ENCODE peak calls at places on chromosome 14, in eight cellular contexts. Y, H, A, F, I, M, Z and Q are unnamed samples.

GRCh38 chr14:91098591-91098990 is 15.3 kb upstream of the DGLUCY start:
- DNase-seq in Z (no peak), M (no peak), F (no peak), I (no peak), H (no peak), A (no peak), Y (no peak), Q (no peak)

GRCh38 chr14:99806040-99806439 is 12.8 kb downstream of the EML1 start:
- DNase-seq in M (no peak), Z (no peak), I (no peak), H (no peak), Y (no peak), F (no peak), A (no peak), Q (no peak)

GRCh38 chr14:58167057-58167456 is 15.0 kb upstream of the ARMH4 start:
- DNase-seq in A (no peak), H (no peak), Y (no peak), I (no peak), F (no peak), Z (no peak), M (no peak), Q (no peak)

GRCh38 chr14:68424443-68425172 is 368.3 kb downstream of the ZFP36L1 start:
- DNase-seq in I (no peak), Y (no peak), M (no peak), H (no peak), F (no peak), Z (peak; percentile 32), A (no peak), Q (no peak)

GRCh38 chr14:81594012-81594411 is 60.4 kb upstream of the SEL1L start:
- DNase-seq in A (no peak), I (no peak), Z (no peak), F (no peak), M (no peak), Y (no peak), H (peak; percentile 65), Q (no peak)

GRCh38 chr14:31933716-31934115 is 143.4 kb upstream of the ARHGAP5 start:
- DNase-seq in Z (peak; percentile 60), Y (no peak), M (no peak), A (no peak), H (no peak), F (no peak), I (no peak), Q (peak; percentile 76)

GRCh38 chr14:89399594-89400068 is 17.4 kb downstream of the FOXN3 start:
- DNase-seq in F (no peak), M (no peak), Y (no peak), Z (peak; percentile 97), H (peak; percentile 51), I (no peak), A (no peak), Q (peak; percentile 43)

GRCh38 chr14:59123975-59124374 is 64.5 kb upstream of the DAAM1 start:
- DNase-seq in Z (peak; percentile 12), Y (no peak), A (no peak), M (no peak), I (no peak), H (no peak), F (no peak), Q (no peak)

GRCh38 chr14:76257842-76258397 is 106.2 kb downstream of the GPATCH2L start:
- DNase-seq in M (no peak), Z (peak; percentile 24), I (no peak), F (no peak), A (no peak), Y (no peak), H (no peak), Q (no peak)

GRCh38 chr14:74211945-74212580 is 27.2 kb upstream of the VSX2 start:
- DNase-seq in I (no peak), H (no peak), Y (no peak), F (no peak), A (no peak), Z (no peak), M (no peak), Q (no peak)

GRCh38 chr14:88310021-88310420 is 13.0 kb downstream of the KCNK10 start:
- DNase-seq in I (no peak), Z (no peak), A (no peak), M (no peak), Y (no peak), H (no peak), F (no peak), Q (no peak)

GRCh38 chr14:89000007-89000942 is 175.8 kb downstream of the TTC8 start:
- DNase-seq in I (peak; percentile 71), M (no peak), F (no peak), Y (no peak), Z (peak; percentile 48), H (no peak), A (no peak), Q (peak; percentile 57)

GRCh38 chr14:39740454-39740853 is 308.2 kb upstream of the FBXO33 start:
- DNase-seq in M (no peak), I (no peak), H (no peak), A (no peak), Y (no peak), Z (no peak), F (no peak), Q (no peak)

GRCh38 chr14:31682768-31683167 is 121.6 kb downstream of the NUBPL start:
- DNase-seq in Y (no peak), F (no peak), M (no peak), I (peak; percentile 58), H (no peak), Z (no peak), A (no peak), Q (no peak)

GRCh38 chr14:105087308-105087962 is 22.2 kb upstream of the GPR132 start:
- DNase-seq in M (no peak), I (no peak), Y (no peak), H (peak; percentile 80), A (peak; percentile 46), F (no peak), Z (peak; percentile 63), Q (no peak)

GRCh38 chr14:75147423-75148071 is 20.7 kb upstream of the NEK9 start:
- DNase-seq in I (peak; percentile 79), A (no peak), Z (peak; percentile 81), Y (no peak), F (no peak), H (peak; percentile 92), M (no peak), Q (peak; percentile 66)

DNA sequence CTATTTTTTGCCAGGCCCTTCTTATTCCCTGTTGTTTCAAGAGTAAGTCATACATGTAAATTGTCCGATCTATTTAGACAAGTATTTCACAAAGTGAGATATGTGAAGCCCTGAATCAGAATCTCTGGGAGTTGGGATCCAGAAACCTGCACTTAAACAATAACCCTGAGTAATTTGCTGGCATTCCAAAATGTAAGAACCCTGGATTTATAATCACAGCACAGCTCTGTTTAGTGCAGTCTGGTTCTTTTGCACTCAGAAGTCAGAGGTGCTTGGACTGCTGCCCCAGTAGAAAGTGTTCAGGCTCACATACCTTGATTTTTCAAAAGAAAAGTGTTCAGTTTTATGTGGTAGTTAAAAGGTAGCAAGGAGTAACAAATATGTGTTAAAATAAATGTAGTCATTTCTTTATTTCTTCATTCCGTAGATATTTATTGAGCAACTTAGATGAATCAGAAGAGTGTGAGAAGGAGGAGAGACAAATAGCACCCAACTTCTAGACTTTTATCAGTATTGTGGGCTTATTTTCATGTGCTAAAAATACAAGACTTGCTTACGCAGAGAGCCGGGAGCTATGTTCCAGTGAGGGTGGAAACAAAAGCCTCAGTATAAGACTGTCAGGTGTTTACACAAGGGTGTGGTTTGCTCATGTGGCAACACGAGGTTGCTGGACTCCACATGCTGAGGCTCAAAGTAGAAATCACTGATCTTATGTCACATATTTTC is 70.1 kb downstream of the SYNE2 start:
- DNase-seq in Z (no peak), H (no peak), Y (no peak), I (no peak), M (no peak), F (no peak), A (no peak), Q (no peak)
- TF ChIP-seq POLR2AphosphoS5 in Z (no peak), H (no peak), Y (peak; percentile 79), I (no peak), M (no peak), F (no peak), A (no peak), Q (no peak)

DNA sequence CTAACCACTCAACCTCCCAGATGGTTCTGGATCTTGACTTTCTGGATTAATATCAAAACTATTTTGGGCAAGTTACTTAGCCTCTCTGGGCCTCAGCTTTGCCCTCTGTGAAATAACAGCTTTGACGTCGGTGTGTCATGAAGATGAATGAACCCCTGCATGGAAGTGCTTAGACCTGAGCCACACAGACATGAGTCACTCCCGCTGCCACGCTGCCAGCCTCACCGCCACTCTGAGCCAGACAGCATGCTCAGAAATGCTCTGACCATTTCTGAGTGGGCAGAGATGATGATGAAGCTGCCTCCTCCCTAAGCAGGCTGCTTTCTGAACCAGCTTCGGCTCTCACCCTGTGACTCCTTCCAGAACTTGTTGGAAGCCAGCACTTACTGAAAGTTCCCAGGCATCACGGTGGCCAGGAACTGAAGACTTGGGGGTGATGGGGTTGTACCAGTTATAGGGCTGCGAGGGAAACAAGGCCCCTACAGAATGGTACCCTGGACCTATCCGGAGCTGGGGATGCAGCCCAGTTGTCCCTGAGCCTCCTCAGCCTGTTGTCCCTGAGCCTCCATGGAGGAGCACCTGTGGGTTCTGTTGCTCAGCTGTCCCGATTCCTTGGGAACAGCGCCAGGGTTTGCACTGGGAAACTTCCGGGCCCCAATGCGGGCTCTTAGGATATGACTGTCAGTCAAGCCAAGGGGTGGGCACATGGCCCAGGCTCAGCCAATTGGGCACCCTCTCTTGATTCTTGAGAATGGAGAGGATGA is 2.0 kb upstream of the CCDC197 start:
- DNase-seq in Z (peak; percentile 67), I (no peak), M (no peak), A (no peak), Y (no peak), H (peak; percentile 92), F (no peak), Q (no peak)
- TF ChIP-seq POLR2AphosphoS5 in Z (no peak), I (no peak), M (no peak), A (no peak), Y (no peak), H (peak; percentile 77), F (no peak), Q (no peak)

GRCh38 chr14:95529242-95529641 is 5.6 kb upstream of the GLRX5 start:
- DNase-seq in A (no peak), M (no peak), I (no peak), F (no peak), Z (no peak), Y (no peak), H (no peak), Q (no peak)

GRCh38 chr14:95533391-95533821 is 1.4 kb upstream of the GLRX5 start:
- DNase-seq in H (no peak), A (no peak), Y (no peak), F (no peak), I (peak; percentile 60), Z (peak; percentile 21), M (no peak), Q (peak; percentile 67)

GRCh38 chr14:95530461-95531170 is 4.2 kb upstream of the GLRX5 start:
- DNase-seq in Y (no peak), A (no peak), M (no peak), F (no peak), Z (no peak), H (no peak), I (no peak), Q (no peak)

GRCh38 chr14:95533822-95534221 is 1.0 kb upstream of the GLRX5 start:
- DNase-seq in Z (peak; percentile 23), M (no peak), A (no peak), F (no peak), H (no peak), I (peak; percentile 29), Y (no peak), Q (no peak)

GRCh38 chr14:95531473-95531872 is 3.4 kb upstream of the GLRX5 start:
- DNase-seq in M (no peak), A (no peak), Y (no peak), Z (no peak), I (no peak), F (no peak), H (no peak), Q (peak; percentile 81)
- TF ChIP-seq POLR2AphosphoS5 in M (no peak), A (no peak), Y (no peak), Z (no peak), I (no peak), F (no peak), H (no peak), Q (peak; percentile 43)

GRCh38 chr14:96268426-96269358 is 12.7 kb downstream of the BDKRB1 start:
- DNase-seq in Y (no peak), A (no peak), F (no peak), I (no peak), M (no peak), Z (no peak), H (peak; percentile 92), Q (no peak)
- TF ChIP-seq POLR2AphosphoS5 in Y (peak; percentile 84), A (no peak), F (no peak), I (no peak), M (no peak), Z (no peak), H (peak; percentile 83), Q (no peak)